ENCODE peak calls at places on chromosomes 5 and 9, in four cellular contexts. Y, U, Z and K are unnamed samples.

GRCh38 chr9:129620669-129621295 is at the start of gene C9orf50:
- DNase-seq in Y (no peak), U (no peak), Z (no peak), K (no peak)

GRCh38 chr9:444528-444927 is 229.9 kb downstream of the DOCK8 start:
- DNase-seq in Y (no peak), U (no peak), Z (no peak), K (no peak)

GRCh38 chr9:33676746-33677505 is 118.4 kb upstream of the PRSS3 start:
- DNase-seq in Y (peak), U (peak), Z (peak), K (peak)

GRCh38 chr5:95955996-95956899 is 5.4 kb downstream of the ELL2 start:
- DNase-seq in Y (peak), U (no peak), Z (no peak), K (no peak)

GRCh38 chr5:135018457-135018856 is 15.6 kb downstream of the PITX1 start:
- DNase-seq in Y (no peak), U (no peak), Z (no peak), K (no peak)

GRCh38 chr5:111735829-111736228 is 21.2 kb downstream of the NREP start:
- DNase-seq in Y (no peak), U (no peak), Z (no peak), K (peak)

GRCh38 chr9:80492221-80492620 is 920.5 kb downstream of the TLE4 start:
- DNase-seq in Y (no peak), U (no peak), Z (no peak), K (no peak)

GRCh38 chr5:168125445-168126199 is 165.8 kb upstream of the WWC1 start:
- DNase-seq in Y (no peak), U (no peak), Z (no peak), K (no peak)

GRCh38 chr5:139764250-139764791 is 31.3 kb upstream of the PSD2 start:
- DNase-seq in Y (no peak), U (no peak), Z (no peak), K (no peak)

GRCh38 chr9:755454-756381 is 85.8 kb upstream of the DMRT1 start:
- DNase-seq in Y (peak), U (no peak), Z (no peak), K (peak)

GRCh38 chr5:129459485-129460120 is 495 bp upstream of the ADAMTS19 start:
- DNase-seq in Y (peak), U (no peak), Z (no peak), K (no peak)

GRCh38 chr5:128199611-128200010 is 116.0 kb downstream of the SLC12A2 start:
- DNase-seq in Y (no peak), U (no peak), Z (no peak), K (no peak)

GRCh38 chr9:15147471-15147870 is 159.5 kb downstream of the TTC39B start:
- DNase-seq in Y (no peak), U (no peak), Z (no peak), K (no peak)

GRCh38 chr5:90096415-90097081 is 313.0 kb downstream of the CETN3 start:
- DNase-seq in Y (peak), U (peak), Z (peak), K (peak)

GRCh38 chr9:2599896-2600295 is 21.7 kb upstream of the VLDLR start:
- DNase-seq in Y (no peak), U (no peak), Z (no peak), K (no peak)

GRCh38 chr9:2596003-2596402 is 25.6 kb upstream of the VLDLR start:
- DNase-seq in Y (no peak), U (no peak), Z (no peak), K (no peak)

GRCh38 chr9:2600307-2600706 is 21.3 kb upstream of the VLDLR start:
- DNase-seq in Y (no peak), U (no peak), Z (no peak), K (no peak)

GRCh38 chr9:2593754-2594153 is 27.8 kb upstream of the VLDLR start:
- DNase-seq in Y (no peak), U (no peak), Z (no peak), K (no peak)

DNA sequence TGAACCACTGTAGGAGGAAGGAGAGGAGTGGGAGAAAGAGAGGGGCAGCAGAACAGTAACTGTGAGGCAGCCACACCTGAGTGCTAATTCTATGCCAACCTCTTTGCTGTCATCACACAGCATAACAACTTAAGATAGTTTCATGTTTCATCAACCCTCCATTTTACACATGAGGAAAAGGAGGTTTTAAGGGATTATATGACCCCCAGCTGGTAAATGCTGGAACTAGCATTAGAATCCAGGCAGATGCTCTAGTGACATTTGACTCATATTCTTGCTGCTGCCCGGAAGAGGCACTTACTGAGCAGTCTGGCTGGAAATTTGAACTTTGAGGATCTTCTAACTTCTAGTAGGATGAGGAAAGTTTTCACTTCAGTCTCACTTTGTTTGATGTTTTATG is 24.1 kb upstream of the VLDLR start:
- DNase-seq in Y (no peak), U (no peak), Z (no peak), K (no peak)
- TF ChIP-seq CTCF in Y (no peak), U (no peak), Z (no peak), K (no peak)

DNA sequence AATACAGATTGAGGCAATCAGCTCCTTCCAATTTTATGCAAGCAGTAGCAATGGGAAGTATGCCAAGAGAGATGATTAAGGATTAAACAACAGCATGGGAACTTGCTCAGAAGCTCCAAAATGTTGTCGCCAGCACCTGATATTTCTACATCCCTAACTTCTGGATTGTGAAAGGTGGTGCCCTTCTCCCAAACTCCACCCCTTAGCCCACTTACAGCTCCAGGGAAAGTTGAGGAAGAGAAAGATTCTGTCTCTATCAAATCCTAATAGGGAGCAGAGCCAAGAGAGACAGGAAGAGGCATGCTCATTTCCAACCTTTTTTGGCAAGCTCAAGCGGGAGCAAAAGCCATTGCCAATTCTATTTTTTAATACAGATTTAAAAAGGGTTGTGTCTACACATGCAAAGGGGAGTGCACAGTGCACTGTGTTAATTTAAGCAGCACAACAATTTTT is 92.4 kb upstream of the NR3C1 start:
- DNase-seq in Y (peak), U (no peak), Z (peak), K (no peak)
- TF ChIP-seq MYC in Y (no peak), U (no peak), Z (no peak), K (no peak)

GRCh38 chr5:110045153-110045552 is 355.4 kb downstream of the MAN2A1 start:
- DNase-seq in Y (no peak), U (no peak), Z (no peak), K (peak)

GRCh38 chr5:110050640-110051345 is 361.1 kb downstream of the MAN2A1 start:
- DNase-seq in Y (no peak), U (no peak), Z (no peak), K (no peak)

GRCh38 chr5:110053824-110054223 is 364.1 kb downstream of the MAN2A1 start:
- DNase-seq in Y (no peak), U (no peak), Z (no peak), K (no peak)

GRCh38 chr5:110053205-110053604 is 363.5 kb downstream of the MAN2A1 start:
- DNase-seq in Y (no peak), U (no peak), Z (no peak), K (no peak)

DNA sequence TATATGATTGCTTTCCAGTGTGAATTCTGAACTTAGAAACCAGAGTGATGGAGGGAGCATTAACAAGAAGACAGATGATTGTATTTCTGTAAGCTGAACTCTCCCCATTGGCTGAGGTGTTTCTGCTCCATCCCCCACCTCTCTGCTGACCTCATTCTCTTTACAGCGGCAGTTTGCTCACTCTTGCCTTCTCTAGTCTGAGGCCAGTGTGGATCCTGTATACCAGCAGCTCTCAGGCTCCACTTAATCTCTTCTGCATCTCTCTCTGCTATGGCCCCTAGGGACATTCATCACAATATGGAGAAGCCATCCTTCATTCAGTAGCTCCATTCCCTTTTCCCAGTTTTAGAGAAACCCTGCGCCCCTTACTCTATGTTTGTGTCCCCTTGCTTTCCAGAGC is 358.8 kb downstream of the MAN2A1 start:
- DNase-seq in Y (no peak), U (no peak), Z (no peak), K (no peak)
- H3K4me3 ChIP-seq in Y (no peak), U (no peak), Z (no peak), K (no peak)

DNA sequence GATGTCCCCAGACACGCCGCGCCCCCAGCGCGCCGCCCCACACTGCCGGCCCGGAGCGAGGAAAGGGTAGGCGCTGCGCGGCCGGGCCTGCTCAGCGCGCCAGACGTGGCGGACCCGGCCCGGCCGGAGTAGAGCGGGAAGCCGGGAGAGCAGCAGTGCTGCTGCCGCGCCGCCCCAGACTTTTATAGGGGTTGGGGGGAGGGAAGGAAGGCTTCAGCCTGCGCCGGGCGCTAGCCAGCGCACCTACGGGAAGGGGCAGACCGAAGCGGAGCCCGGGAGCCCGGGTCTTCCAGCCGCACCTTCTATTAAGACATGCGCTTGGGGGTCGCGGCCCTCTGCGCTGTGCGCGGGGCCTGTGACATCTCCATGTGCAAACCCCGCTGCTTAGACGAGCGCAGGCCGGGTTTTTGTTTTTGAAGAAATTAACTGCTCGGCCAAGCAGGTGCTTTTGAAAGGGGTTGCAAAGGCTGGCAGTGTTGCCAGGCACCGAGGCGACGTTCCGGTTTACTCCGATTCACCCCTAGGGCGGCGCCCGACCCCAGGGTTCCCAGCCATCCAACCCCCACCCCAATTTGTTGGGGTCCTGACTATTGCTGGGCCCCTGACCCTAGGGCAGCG is 361 bp upstream of the PAX5 start:
- DNase-seq in Y (no peak), U (no peak), Z (no peak), K (peak)
- TF ChIP-seq CTCF in Y (peak), U (no peak), Z (peak), K (peak)